ENCODE peak calls at places on chromosomes 1 and 21, in four cellular contexts. Z is GM12878, E is K562, K is HepG2. I is an unnamed sample.

GRCh38 chr1:228413241-228414010 is 3.2 kb downstream of the TRIM17 start:
- DNase-seq in Z (no peak), E (no peak), K (no peak), I (no peak)

GRCh38 chr1:214566158-214567104 is 15.0 kb upstream of the PTPN14 start:
- DNase-seq in Z (no peak), E (no peak), K (no peak), I (no peak)

GRCh38 chr21:16509466-16509865 is 779.7 kb downstream of the USP25 start:
- DNase-seq in Z (no peak), E (no peak), K (no peak), I (no peak)

GRCh38 chr1:54273092-54273836 is 73.3 kb downstream of the MRPL37 start:
- DNase-seq in Z (peak; percentile 19), E (peak; percentile 88), K (no peak), I (peak; percentile 98)

GRCh38 chr1:223820976-223821375 is 24.8 kb downstream of the TP53BP2 start:
- DNase-seq in Z (no peak), E (no peak), K (no peak), I (no peak)

GRCh38 chr1:22832414-22832786 is 121.8 kb downstream of the EPHB2 start:
- DNase-seq in Z (no peak), E (no peak), K (no peak), I (no peak)

GRCh38 chr21:25790122-25790951 is 55.6 kb downstream of the GABPA start:
- DNase-seq in Z (no peak), E (peak; percentile 41), K (peak; percentile 19), I (peak; percentile 53)

GRCh38 chr1:190084552-190084951 is 393.1 kb downstream of the BRINP3 start:
- DNase-seq in Z (no peak), E (peak; percentile 15), K (peak; percentile 28), I (peak; percentile 20)

DNA sequence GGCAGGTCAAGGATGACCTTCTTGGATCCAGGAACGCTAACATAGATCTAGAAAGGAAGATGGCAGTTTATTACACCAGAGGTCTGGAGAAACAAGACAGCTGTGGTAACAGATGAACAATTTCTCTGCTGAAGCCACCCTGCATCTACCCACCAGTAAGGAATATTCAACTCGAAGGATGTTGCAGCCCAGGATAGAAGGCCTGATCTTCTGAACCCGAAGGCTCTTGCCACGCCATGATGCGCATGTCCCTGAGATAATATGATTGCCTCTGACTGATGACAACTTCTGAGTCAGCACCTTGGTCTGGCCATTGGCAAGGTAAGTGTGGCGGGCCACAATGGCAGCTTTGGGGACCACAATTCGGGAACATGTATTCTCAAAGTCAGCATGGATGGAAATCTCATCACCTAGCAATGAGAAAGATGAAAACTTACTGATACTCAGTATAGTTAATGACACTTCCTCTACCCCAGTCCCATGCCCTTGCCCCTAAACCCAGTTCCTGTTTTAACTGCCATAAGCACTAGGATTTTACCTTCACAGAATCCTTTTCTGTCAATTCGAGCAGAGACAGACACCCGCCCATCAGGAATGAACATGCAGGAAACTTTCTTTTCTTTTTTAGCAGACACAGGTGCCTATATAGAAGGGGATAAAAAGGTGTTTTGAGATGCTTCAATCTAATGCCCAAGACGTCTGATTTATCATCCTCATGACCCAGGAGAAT is 1.8 kb downstream of the TXNIP start:
- DNase-seq in Z (no peak), E (peak; percentile 67), K (no peak), I (no peak)
- TF ChIP-seq FOXM1 in Z (no peak), E (no peak), K (no peak), I (no peak)

GRCh38 chr21:43266534-43266933 is 97.7 kb downstream of the CRYAA start:
- DNase-seq in Z (no peak), E (no peak), K (no peak), I (no peak)
- TF ChIP-seq FOXK2 in Z (no peak), E (no peak), K (no peak), I (no peak)

GRCh38 chr1:14082331-14082730 is 382.3 kb downstream of the PRDM2 start:
- DNase-seq in Z (no peak), E (no peak), K (no peak), I (no peak)
- TF ChIP-seq BHLHE40 in Z (no peak), E (no peak), K (no peak), I (no peak)

GRCh38 chr1:234969630-234970370 is 158.8 kb downstream of the TOMM20 start:
- DNase-seq in Z (no peak), E (no peak), K (no peak), I (peak; percentile 79)

GRCh38 chr1:234969011-234969441 is 159.6 kb downstream of the TOMM20 start:
- DNase-seq in Z (no peak), E (no peak), K (no peak), I (no peak)

GRCh38 chr1:234970731-234971476 is 157.7 kb downstream of the TOMM20 start:
- DNase-seq in Z (no peak), E (no peak), K (peak; percentile 81), I (no peak)

GRCh38 chr1:234971586-234972297 is 156.9 kb downstream of the TOMM20 start:
- DNase-seq in Z (peak; percentile 90), E (no peak), K (no peak), I (no peak)

GRCh38 chr1:234970371-234970730 is 158.3 kb downstream of the TOMM20 start:
- DNase-seq in Z (no peak), E (no peak), K (no peak), I (no peak)
- TF ChIP-seq FOXM1 in Z (no peak), E (no peak), K (no peak), I (no peak)

GRCh38 chr1:20344738-20345137 is 54.1 kb downstream of the VWA5B1 start:
- DNase-seq in Z (no peak), E (no peak), K (no peak), I (no peak)

GRCh38 chr1:20343937-20344302 is 53.2 kb downstream of the VWA5B1 start:
- DNase-seq in Z (no peak), E (no peak), K (no peak), I (no peak)

GRCh38 chr1:20345419-20345818 is 54.7 kb downstream of the VWA5B1 start:
- DNase-seq in Z (no peak), E (no peak), K (no peak), I (no peak)

GRCh38 chr1:20342294-20343148 is 51.8 kb downstream of the VWA5B1 start:
- DNase-seq in Z (no peak), E (no peak), K (no peak), I (no peak)

DNA sequence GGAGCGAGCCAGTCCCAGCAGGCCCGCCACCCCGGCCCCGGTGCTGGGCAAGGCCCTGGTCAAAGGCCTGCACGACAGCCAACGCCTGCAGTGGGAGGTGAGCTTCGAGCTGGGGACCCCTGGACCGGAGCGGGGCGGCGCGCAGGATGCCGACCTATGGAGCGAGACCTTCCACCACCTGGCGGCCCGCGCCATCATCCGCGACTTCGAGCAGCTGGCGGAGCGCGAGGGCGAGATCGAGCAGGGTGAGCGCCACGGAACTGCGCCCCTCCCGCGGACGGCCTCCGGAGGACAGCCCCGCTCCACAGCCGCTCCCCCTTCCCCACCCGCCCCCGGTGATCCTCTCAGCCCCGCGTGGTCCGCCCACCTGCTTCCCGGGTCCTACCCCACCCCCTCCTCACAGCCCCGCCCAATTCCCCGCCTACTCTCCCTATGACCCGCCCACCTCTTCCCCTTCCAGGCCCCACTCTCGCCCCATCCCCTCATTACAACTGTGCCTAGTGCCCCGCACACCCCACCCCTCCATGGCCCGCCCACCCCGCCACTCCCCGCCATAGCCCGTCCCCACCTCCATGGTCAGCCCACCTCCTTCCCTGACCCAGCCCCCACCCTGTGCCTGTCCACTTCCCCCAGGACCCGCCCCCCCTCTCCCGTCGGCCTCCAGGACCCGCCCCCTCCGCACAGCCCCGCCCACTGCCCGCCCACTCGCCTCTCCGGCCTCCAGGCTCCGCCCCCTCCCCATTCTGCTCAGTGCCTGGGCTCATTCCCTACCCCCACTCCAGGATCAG is 52.7 kb downstream of the VWA5B1 start:
- DNase-seq in Z (no peak), E (peak; percentile 72), K (no peak), I (peak; percentile 41)
- TF ChIP-seq FOXK2 in Z (no peak), E (no peak), K (no peak), I (no peak)

DNA sequence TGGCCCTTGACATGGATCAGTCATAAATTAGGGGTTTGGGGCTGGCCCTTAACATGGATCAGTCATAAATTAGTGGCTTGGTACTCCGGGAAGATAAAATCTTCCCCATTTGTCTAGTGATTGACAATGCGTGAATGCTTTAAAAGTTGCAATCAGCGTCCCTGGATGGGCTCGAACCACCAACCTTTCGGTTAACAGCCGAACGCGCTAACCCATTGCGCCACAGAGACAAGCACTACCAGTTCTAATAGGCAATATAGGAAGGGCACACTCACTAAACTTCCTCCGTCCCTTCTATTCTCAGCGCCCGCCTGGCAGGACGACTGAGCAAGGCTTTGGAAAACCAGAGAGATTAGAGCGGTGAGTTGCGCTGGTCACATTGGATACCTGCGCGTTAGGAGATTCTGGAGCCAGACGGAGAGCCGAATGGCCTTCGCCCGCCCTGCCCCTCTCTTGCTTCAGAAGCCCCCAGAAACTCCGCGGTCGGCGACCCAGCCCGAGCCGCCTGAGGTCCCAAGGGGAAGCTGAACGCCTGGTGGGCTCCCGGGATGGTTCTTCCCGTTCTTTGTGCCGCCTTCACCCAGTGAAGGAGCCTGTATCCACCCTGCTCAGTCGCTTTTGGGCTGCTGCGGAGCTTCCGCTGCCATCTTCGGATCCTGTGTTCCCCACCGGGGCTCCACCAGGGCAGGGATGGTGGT is 235.9 kb downstream of the FAM72C start:
- DNase-seq in Z (no peak), E (no peak), K (no peak), I (peak; percentile 25)
- TF ChIP-seq BHLHE40 in Z (no peak), E (no peak), K (no peak), I (no peak)